ENCODE peak calls at places on chromosomes 3 and 15, in five cellular contexts. U is neural progenitor cell, E is PC-3, L is GM23248, G is OCI-LY7. X is an unnamed sample.

GRCh38 chr3:40054568-40055222 is 245.3 kb downstream of the MYRIP start:
- DNase-seq in U (no peak), E (no peak), L (peak; percentile 75), G (no peak), X (no peak)

GRCh38 chr3:9638147-9638546 is 11.2 kb upstream of the MTMR14 start:
- DNase-seq in U (no peak), E (no peak), L (no peak), G (no peak), X (no peak)

GRCh38 chr15:68313501-68314390 is 36.2 kb downstream of the FEM1B start:
- DNase-seq in U (no peak), E (no peak), L (no peak), G (no peak), X (no peak)

GRCh38 chr3:39166134-39166710 is 12.8 kb upstream of the CSRNP1 start:
- DNase-seq in U (no peak), E (peak; percentile 82), L (peak; percentile 94), G (no peak), X (peak; percentile 80)

GRCh38 chr3:33360136-33360825 is 79.9 kb downstream of the UBP1 start:
- DNase-seq in U (no peak), E (peak; percentile 95), L (peak; percentile 84), G (no peak), X (no peak)

GRCh38 chr3:157120071-157120892 is 39.7 kb downstream of the CCNL1 start:
- DNase-seq in U (no peak), E (no peak), L (no peak), G (no peak), X (peak; percentile 68)

GRCh38 chr3:156135921-156136655 is 15.7 kb downstream of the KCNAB1 start:
- DNase-seq in U (peak; percentile 23), E (no peak), L (no peak), G (no peak), X (no peak)

GRCh38 chr3:25663324-25664065 is 1.2 kb downstream of the TOP2B start:
- DNase-seq in U (peak; percentile 57), E (peak; percentile 52), L (peak; percentile 59), G (peak; percentile 71), X (peak; percentile 34)

GRCh38 chr3:53581671-53582070 is 87.3 kb downstream of the CACNA1D start:
- DNase-seq in U (no peak), E (no peak), L (peak; percentile 5), G (no peak), X (no peak)

GRCh38 chr15:82936966-82937647 is 15.4 kb downstream of the HOMER2 start:
- DNase-seq in U (no peak), E (peak; percentile 93), L (peak; percentile 89), G (no peak), X (no peak)

GRCh38 chr15:92653836-92654524 is 1.6 kb downstream of the FAM174B start:
- DNase-seq in U (peak; percentile 49), E (peak; percentile 69), L (no peak), G (no peak), X (peak; percentile 72)

GRCh38 chr3:71425491-71426071 is 157.9 kb downstream of the FOXP1 start:
- DNase-seq in U (no peak), E (peak; percentile 89), L (peak; percentile 75), G (peak; percentile 28), X (no peak)

GRCh38 chr15:83210619-83211018 is 3.0 kb upstream of the HDGFL3 start:
- DNase-seq in U (no peak), E (peak; percentile 96), L (peak; percentile 75), G (no peak), X (peak; percentile 33)

GRCh38 chr3:138458774-138459499 is 24.5 kb downstream of the ESYT3 start:
- DNase-seq in U (no peak), E (no peak), L (no peak), G (no peak), X (no peak)

GRCh38 chr3:58204713-58205112 is 6.1 kb downstream of the DNASE1L3 start:
- DNase-seq in U (no peak), E (no peak), L (no peak), G (no peak), X (no peak)

GRCh38 chr3:41933154-41933676 is 28.7 kb downstream of the ULK4 start:
- DNase-seq in U (no peak), E (peak; percentile 95), L (peak; percentile 72), G (no peak), X (no peak)

GRCh38 chr3:15488002-15488401 is 33.5 kb downstream of the COLQ start:
- DNase-seq in U (no peak), E (no peak), L (no peak), G (no peak), X (no peak)

GRCh38 chr3:15255215-15255614 is 49.2 kb downstream of the CAPN7 start:
- DNase-seq in U (no peak), E (no peak), L (no peak), G (no peak), X (no peak)

GRCh38 chr3:146503459-146504202 is 34.3 kb upstream of the PLSCR2 start:
- DNase-seq in U (no peak), E (peak; percentile 96), L (peak; percentile 89), G (no peak), X (peak; percentile 47)

GRCh38 chr15:86735244-86736040 is 655.8 kb downstream of the AGBL1 start:
- DNase-seq in U (no peak), E (peak; percentile 64), L (no peak), G (no peak), X (no peak)

GRCh38 chr15:94231728-94232086 is 346 bp downstream of the MCTP2 start:
- DNase-seq in U (peak; percentile 57), E (peak; percentile 22), L (peak; percentile 11), G (peak; percentile 48), X (no peak)

GRCh38 chr3:34178415-34178814 is 380.0 kb downstream of the PDCD6IP start:
- DNase-seq in U (no peak), E (no peak), L (peak; percentile 4), G (no peak), X (no peak)

GRCh38 chr15:100560323-100560722 is 31.6 kb upstream of the CERS3 start:
- DNase-seq in U (no peak), E (no peak), L (no peak), G (no peak), X (no peak)

GRCh38 chr15:76730262-76730661 is 174.9 kb downstream of the SCAPER start:
- DNase-seq in U (no peak), E (no peak), L (peak; percentile 54), G (no peak), X (no peak)

GRCh38 chr15:66072616-66073361 is 180.8 kb downstream of the MEGF11 start:
- DNase-seq in U (no peak), E (no peak), L (no peak), G (no peak), X (no peak)

GRCh38 chr3:24662449-24663345 is 168.0 kb upstream of the THRB start:
- DNase-seq in U (no peak), E (no peak), L (no peak), G (no peak), X (no peak)

GRCh38 chr15:51307811-51308210 is 30.6 kb downstream of the CYP19A1 start:
- DNase-seq in U (no peak), E (no peak), L (no peak), G (no peak), X (no peak)

GRCh38 chr3:106877632-106878031 is 499.6 kb upstream of the CCDC54 start:
- DNase-seq in U (no peak), E (no peak), L (no peak), G (no peak), X (no peak)

GRCh38 chr3:78580691-78581090 is 1187.1 kb downstream of the ROBO1 start:
- DNase-seq in U (no peak), E (peak; percentile 37), L (peak; percentile 15), G (no peak), X (peak; percentile 5)

GRCh38 chr3:57048052-57048671 is 12.3 kb upstream of the SPATA12 start:
- DNase-seq in U (no peak), E (no peak), L (peak; percentile 70), G (no peak), X (no peak)

GRCh38 chr3:39434574-39434973 is 28.1 kb downstream of the RPSA start:
- DNase-seq in U (no peak), E (no peak), L (peak; percentile 64), G (no peak), X (no peak)

GRCh38 chr3:51681453-51681852 is 10.4 kb downstream of the TEX264 start:
- DNase-seq in U (no peak), E (peak; percentile 41), L (peak; percentile 22), G (peak; percentile 39), X (no peak)

GRCh38 chr3:16374047-16375019 is 109.3 kb downstream of the OXNAD1 start:
- DNase-seq in U (no peak), E (no peak), L (no peak), G (peak; percentile 80), X (no peak)

GRCh38 chr3:99639579-99639978 is 1.2 kb downstream of the COL8A1 start:
- DNase-seq in U (no peak), E (no peak), L (peak; percentile 48), G (no peak), X (no peak)

GRCh38 chr3:99635348-99635747 is 3.0 kb upstream of the COL8A1 start:
- DNase-seq in U (no peak), E (no peak), L (peak; percentile 46), G (no peak), X (no peak)

GRCh38 chr3:99638244-99638948 is at the start of gene COL8A1:
- DNase-seq in U (peak; percentile 57), E (peak; percentile 76), L (peak; percentile 66), G (no peak), X (no peak)

GRCh38 chr3:99637041-99637380 is 1.4 kb upstream of the COL8A1 start:
- DNase-seq in U (peak; percentile 33), E (peak; percentile 76), L (no peak), G (no peak), X (no peak)

GRCh38 chr3:99637381-99638111 is 848 bp upstream of the COL8A1 start:
- DNase-seq in U (peak; percentile 59), E (peak; percentile 80), L (peak; percentile 82), G (no peak), X (no peak)
- H3K27ac ChIP-seq in U (no peak overlapping the region), E (peak overlapping the region; percentile 79), L (peak overlapping the region; percentile 68), G (no peak overlapping the region), X (no peak overlapping the region)

DNA sequence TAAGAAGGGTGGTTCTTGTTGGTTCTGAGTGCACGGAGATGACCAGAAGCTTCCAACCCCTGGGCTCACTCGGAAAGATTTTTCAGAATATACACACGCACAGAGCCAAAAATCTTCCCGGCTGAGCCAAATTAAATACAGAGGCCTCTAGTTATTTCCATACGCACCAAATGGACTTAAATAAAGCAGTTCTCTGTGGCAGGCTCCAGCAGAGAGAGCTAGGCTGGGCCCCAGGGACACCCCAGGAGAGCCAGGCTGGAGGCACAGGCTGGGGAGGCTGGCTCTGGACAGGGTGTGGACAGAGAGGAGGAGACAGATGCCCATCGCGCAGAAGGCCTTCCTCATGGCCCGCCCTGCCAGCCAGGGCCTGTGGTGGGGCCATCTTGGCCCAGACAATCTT is 115.9 kb downstream of the IQSEC1 start:
- DNase-seq in U (no peak), E (no peak), L (no peak), G (no peak), X (no peak)
- H3K79me2 ChIP-seq in U (peaks cover 39% of the 10 kb centered on the region), E (peaks cover 66% of the 10 kb centered on the region), L (peaks cover 99% of the 10 kb centered on the region), G (peaks cover 13% of the 10 kb centered on the region), X (peaks cover 98% of the 10 kb centered on the region)

DNA sequence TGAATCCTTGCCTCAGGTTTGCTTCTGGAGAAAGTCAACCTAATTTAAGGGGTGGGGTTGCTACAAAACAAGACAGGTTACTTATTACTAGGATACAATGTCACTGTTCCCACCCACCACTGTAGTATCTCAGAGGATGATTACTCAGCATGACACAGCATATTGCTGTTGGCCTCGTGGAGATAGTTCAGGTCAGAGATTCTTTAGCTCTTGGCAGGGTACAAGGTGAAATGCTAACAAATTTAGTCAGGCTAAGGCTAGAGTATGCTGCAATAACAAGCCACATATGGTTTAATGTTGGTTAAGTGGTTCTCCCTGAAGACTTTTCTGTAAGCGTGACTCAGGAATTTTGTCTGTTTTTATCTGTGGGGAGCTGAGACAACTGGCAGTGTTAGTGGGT is 161.8 kb downstream of the EDEM1 start:
- DNase-seq in U (no peak), E (peak; percentile 60), L (peak; percentile 1), G (no peak), X (no peak)
- TF ChIP-seq EZH2phosphoT487 in U (no peak), E (no peak), L (no peak), G (no peak), X (no peak)

GRCh38 chr15:39580630-39581500 is at the start of gene THBS1:
- DNase-seq in U (peak; percentile 95), E (peak; percentile 94), L (peak; percentile 97), G (no peak), X (peak; percentile 94)
- H3K27ac ChIP-seq in U (no peak within 1 kb of the TSS), E (peak within 1 kb of the TSS; percentile 93), L (peak within 1 kb of the TSS; percentile 95), G (no peak within 1 kb of the TSS), X (peak within 1 kb of the TSS; percentile 91)

X was measured in hepatocyte.